ENCODE peak calls at places on chromosome 13, in four cellular contexts. One of them, this sample, is unnamed.

GRCh38 chr13:28100149-28101121 is at the start of gene FLT3:
- DNase-seq in HEK293T: peak
- DNase-seq in HepG2: no peak
- DNase-seq in H1: peak
- DNase-seq in this sample: no peak

GRCh38 chr13:88622362-88622973 is 951.3 kb downstream of the SLITRK5 start:
- DNase-seq in H1: no peak
- DNase-seq in HepG2: no peak
- DNase-seq in HEK293T: no peak
- DNase-seq in this sample: no peak

GRCh38 chr13:34730966-34731365 is 211.1 kb upstream of the NBEA start:
- DNase-seq in HEK293T: no peak
- DNase-seq in H1: no peak
- DNase-seq in HepG2: no peak
- DNase-seq in this sample: no peak

GRCh38 chr13:91045351-91046034 is 302.0 kb upstream of the MIR17HG start:
- DNase-seq in HEK293T: peak
- DNase-seq in H1: no peak
- DNase-seq in HepG2: no peak
- DNase-seq in this sample: peak

GRCh38 chr13:111385182-111385857 is 64.9 kb downstream of the TEX29 start:
- DNase-seq in HEK293T: no peak
- DNase-seq in HepG2: no peak
- DNase-seq in H1: no peak
- DNase-seq in this sample: no peak

GRCh38 chr13:101454767-101455166 is 2.3 kb downstream of the ITGBL1 start:
- DNase-seq in HepG2: no peak
- DNase-seq in H1: no peak
- DNase-seq in HEK293T: no peak
- DNase-seq in this sample: no peak

GRCh38 chr13:24650157-24650556 is 30.1 kb upstream of the ATP12A start:
- DNase-seq in HepG2: no peak
- DNase-seq in H1: no peak
- DNase-seq in HEK293T: no peak
- DNase-seq in this sample: no peak

GRCh38 chr13:92044351-92044750 is 645.9 kb downstream of the GPC5 start:
- DNase-seq in HEK293T: no peak
- DNase-seq in H1: no peak
- DNase-seq in HepG2: no peak
- DNase-seq in this sample: no peak

GRCh38 chr13:113860579-113861432 is 3.1 kb downstream of the GAS6 start:
- DNase-seq in HEK293T: no peak
- DNase-seq in HepG2: no peak
- DNase-seq in H1: peak
- DNase-seq in this sample: peak

GRCh38 chr13:42981853-42982252 is 10.2 kb downstream of the EPSTI1 start:
- DNase-seq in H1: no peak
- DNase-seq in HepG2: no peak
- DNase-seq in HEK293T: no peak
- DNase-seq in this sample: no peak

GRCh38 chr13:95349267-95349666 is 48.0 kb upstream of the ABCC4 start:
- DNase-seq in H1: no peak
- DNase-seq in HEK293T: no peak
- DNase-seq in HepG2: no peak
- DNase-seq in this sample: no peak

GRCh38 chr13:44088911-44089851 is 209.5 kb downstream of the LACC1 start:
- DNase-seq in HEK293T: no peak
- DNase-seq in HepG2: no peak
- DNase-seq in H1: no peak
- DNase-seq in this sample: no peak

GRCh38 chr13:66546534-66547379 is 683.4 kb downstream of the PCDH9 start:
- DNase-seq in HEK293T: no peak
- DNase-seq in H1: no peak
- DNase-seq in HepG2: no peak
- DNase-seq in this sample: no peak
- TF ChIP-seq SUZ12 in HEK293T: no peak
- TF ChIP-seq SUZ12 in H1: no peak
- TF ChIP-seq SUZ12 in HepG2: no peak
- TF ChIP-seq SUZ12 in this sample: no peak

GRCh38 chr13:30870049-30870884 is 35.8 kb upstream of the MEDAG start:
- DNase-seq in H1: peak
- DNase-seq in HepG2: no peak
- DNase-seq in HEK293T: peak
- DNase-seq in this sample: no peak
- TF ChIP-seq SUZ12 in H1: no peak
- TF ChIP-seq SUZ12 in HepG2: no peak
- TF ChIP-seq SUZ12 in HEK293T: no peak
- TF ChIP-seq SUZ12 in this sample: no peak

GRCh38 chr13:77696006-77696862 is 1.3 kb upstream of the SLAIN1 start:
- DNase-seq in H1: no peak
- DNase-seq in HEK293T: no peak
- DNase-seq in HepG2: no peak
- DNase-seq in this sample: no peak
- TF ChIP-seq SUZ12 in H1: no peak
- TF ChIP-seq SUZ12 in HEK293T: no peak
- TF ChIP-seq SUZ12 in HepG2: no peak
- TF ChIP-seq SUZ12 in this sample: no peak

GRCh38 chr13:75359266-75359665 is 122.7 kb downstream of the TBC1D4 start:
- DNase-seq in HEK293T: no peak
- DNase-seq in H1: no peak
- DNase-seq in HepG2: no peak
- DNase-seq in this sample: peak
- TF ChIP-seq SUZ12 in HEK293T: no peak
- TF ChIP-seq SUZ12 in H1: no peak
- TF ChIP-seq SUZ12 in HepG2: no peak
- TF ChIP-seq SUZ12 in this sample: no peak

GRCh38 chr13:26589754-26590153 is 32.3 kb downstream of the WASF3 start:
- DNase-seq in HEK293T: no peak
- DNase-seq in HepG2: no peak
- DNase-seq in H1: no peak
- DNase-seq in this sample: no peak
- TF ChIP-seq SUZ12 in HEK293T: no peak
- TF ChIP-seq SUZ12 in HepG2: no peak
- TF ChIP-seq SUZ12 in H1: no peak
- TF ChIP-seq SUZ12 in this sample: no peak

GRCh38 chr13:37645181-37645580 is 46.6 kb upstream of the POSTN start:
- DNase-seq in H1: no peak
- DNase-seq in HepG2: no peak
- DNase-seq in HEK293T: no peak
- DNase-seq in this sample: no peak
- TF ChIP-seq SUZ12 in H1: no peak
- TF ChIP-seq SUZ12 in HepG2: no peak
- TF ChIP-seq SUZ12 in HEK293T: no peak
- TF ChIP-seq SUZ12 in this sample: no peak

This sample was measured in NT2/D1.